ENCODE peak calls at places on chromosomes 11 and 22, in five cellular contexts. T is AG04449, J is heart right ventricle, U is omental fat pad, K is cardiac fibroblast. X is an unnamed sample.

GRCh38 chr11:2413735-2414579 is 13.4 kb downstream of the TSSC4 start:
- DNase-seq in T (no peak), K (no peak), J (no peak), U (no peak), X (no peak)

GRCh38 chr11:114892381-114893197 is 214.3 kb downstream of the NXPE2 start:
- DNase-seq in U (no peak), J (no peak), K (no peak), T (no peak), X (no peak)

GRCh38 chr11:111063711-111064110 is 181.8 kb upstream of the POU2AF2 start:
- DNase-seq in U (no peak), T (no peak), K (peak; percentile 21), J (no peak), X (peak; percentile 28)

GRCh38 chr11:6453152-6453551 is 12.4 kb upstream of the HPX start:
- DNase-seq in K (no peak), J (no peak), U (no peak), T (no peak), X (no peak)

GRCh38 chr22:44678980-44679647 is 22.9 kb upstream of the PRR5 start:
- DNase-seq in K (no peak), T (no peak), J (no peak), U (no peak), X (no peak)

GRCh38 chr11:122360875-122361274 is 244.9 kb upstream of the BLID start:
- DNase-seq in K (no peak), J (no peak), T (no peak), U (no peak), X (no peak)

GRCh38 chr11:26730711-26731460 is 9.0 kb upstream of the SLC5A12 start:
- DNase-seq in U (no peak), T (no peak), K (peak; percentile 10), J (no peak), X (peak; percentile 26)

GRCh38 chr11:121459413-121460041 is 6.8 kb upstream of the SORL1-AS1 start:
- DNase-seq in T (no peak), K (no peak), U (no peak), J (no peak), X (no peak)

GRCh38 chr11:77672276-77672675 is 34.7 kb upstream of the CLNS1A start:
- DNase-seq in T (peak; percentile 89), J (peak; percentile 38), K (peak; percentile 96), U (no peak), X (peak; percentile 97)

GRCh38 chr11:118051136-118051610 is 25.7 kb upstream of the TMPRSS4 start:
- DNase-seq in J (no peak), K (no peak), U (no peak), T (no peak), X (no peak)

GRCh38 chr22:48800886-48801607 is 1026.6 kb downstream of the BRD1 start:
- DNase-seq in K (no peak), J (no peak), U (no peak), T (no peak), X (no peak)

DNA sequence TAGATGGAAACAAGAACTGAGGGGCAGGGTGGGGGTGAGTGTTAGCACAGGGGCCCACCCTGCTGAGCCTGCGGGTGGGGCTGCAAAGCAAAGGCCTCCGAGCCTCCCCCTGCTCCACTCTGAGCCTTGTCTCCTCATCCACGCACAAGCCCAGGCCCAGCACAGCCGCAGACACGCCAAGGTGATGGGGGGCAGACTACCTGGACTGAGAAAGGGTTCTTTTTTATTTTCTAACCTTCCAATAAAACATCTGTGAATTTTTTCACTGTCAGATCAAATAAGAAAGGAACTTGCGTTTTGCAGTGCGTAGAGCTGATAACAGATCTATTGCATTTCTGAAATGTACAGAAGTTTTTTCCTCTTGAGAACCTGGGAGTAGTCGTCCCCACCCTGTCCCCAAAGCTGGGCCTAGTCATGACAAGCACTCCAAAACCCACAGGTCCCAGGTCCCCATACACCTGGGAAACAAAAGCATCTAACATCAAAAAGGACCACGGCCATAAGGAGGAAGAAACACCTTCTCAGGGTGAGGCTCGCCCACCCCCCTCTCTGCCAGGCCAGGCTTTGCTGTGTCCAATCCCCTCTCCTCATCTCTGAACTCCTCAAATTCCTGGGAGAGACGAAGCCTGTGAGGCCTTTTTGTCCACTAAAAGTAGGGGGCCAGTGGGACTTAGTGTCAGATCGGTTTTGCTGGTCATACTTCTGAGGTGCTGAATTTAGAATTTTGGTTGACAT is 22.7 kb upstream of the CD5 start:
- DNase-seq in K (no peak), T (no peak), U (no peak), J (no peak), X (no peak)
- TF ChIP-seq CTCF in K (no peak), T (no peak), U (no peak), J (no peak), X (no peak)

GRCh38 chr11:64920124-64920523 is 3.1 kb upstream of the ATG2A start:
- DNase-seq in T (no peak), U (no peak), J (no peak), K (no peak), X (no peak)
- TF ChIP-seq CTCF in T (no peak), U (no peak), J (no peak), K (no peak), X (no peak)

DNA sequence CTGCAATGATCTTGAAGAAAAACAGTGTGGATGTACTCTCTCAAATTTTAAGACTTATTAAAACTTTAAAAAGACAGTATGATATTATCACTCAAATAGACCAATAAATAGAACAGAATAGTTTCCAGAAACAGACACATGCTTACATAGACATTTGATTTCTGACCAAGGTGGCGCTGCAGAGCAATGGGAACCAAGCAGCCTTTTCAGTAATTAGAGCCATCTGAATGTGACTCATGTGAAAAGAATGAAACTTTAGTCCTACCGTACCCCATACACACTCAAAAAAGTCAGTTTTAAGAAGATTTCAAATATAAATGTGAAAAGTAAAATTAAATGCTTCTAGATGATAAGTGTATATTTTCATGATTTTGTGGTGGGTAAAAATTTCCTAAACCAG is 74.2 kb upstream of the MS4A8 start:
- DNase-seq in J (no peak), U (no peak), K (peak; percentile 16), T (no peak), X (peak; percentile 53)
- TF ChIP-seq CTCF in J (no peak), U (no peak), K (peak; percentile 27), T (no peak), X (peak; percentile 44)

DNA sequence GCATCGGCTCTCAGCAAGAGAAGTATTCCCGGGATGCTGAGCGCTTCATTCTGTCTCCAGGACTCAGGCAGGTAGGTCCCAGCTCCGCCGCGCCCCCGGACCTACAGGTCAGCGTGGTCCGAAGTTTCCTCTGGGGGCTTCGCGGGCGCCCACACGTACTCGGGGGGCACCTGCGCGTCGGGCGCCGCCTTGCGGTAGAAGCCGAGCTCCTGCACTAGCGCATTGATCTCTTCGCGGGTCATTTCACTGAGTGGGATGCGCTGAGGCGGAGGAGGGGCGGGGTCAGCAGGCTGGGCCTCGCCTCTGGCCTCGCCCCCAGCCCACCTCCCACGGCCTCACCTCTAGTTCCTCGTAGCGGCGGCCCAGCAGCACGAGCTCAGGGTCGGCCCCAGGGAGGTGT is 2.5 kb downstream of the SELENOM start:
- DNase-seq in T (no peak), K (no peak), J (peak; percentile 15), U (no peak), X (no peak)
- TF ChIP-seq CTCF in T (peak; percentile 31), K (no peak), J (peak; percentile 34), U (no peak), X (peak; percentile 51)

DNA sequence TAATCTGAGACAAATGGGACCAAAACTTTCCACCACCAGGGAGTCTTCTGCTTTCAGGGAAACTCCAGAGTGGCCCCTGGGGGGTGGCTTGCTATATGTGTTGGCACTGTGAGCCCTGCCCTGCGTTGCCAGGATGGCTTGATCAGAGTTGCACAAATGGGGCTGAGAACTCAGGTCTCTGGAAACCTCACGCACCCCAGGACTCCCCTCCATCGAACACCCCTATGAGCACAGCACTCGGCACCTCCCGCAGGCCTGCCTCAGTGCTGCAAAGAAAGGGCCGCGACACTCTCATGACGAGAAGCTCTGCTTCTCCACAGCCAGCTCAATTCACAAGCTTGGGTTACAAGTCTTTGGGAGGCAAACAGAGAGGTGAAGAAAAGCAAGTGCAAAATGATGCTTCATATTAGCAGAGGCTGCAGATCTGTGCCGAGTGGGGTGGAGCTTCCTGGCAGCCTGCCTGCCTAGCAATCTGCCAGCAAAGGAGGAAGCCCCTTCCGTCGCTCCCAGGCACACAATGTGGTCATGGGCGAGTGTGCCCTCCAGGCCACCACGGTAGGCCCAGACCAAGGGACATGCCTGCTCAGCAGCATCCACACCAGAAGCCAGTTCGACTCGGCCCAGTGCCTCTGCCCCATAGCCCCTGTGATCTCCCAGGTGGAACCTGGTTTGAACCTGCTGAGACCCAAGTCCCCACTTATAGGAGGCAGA is 55.7 kb downstream of the MYH9 start:
- DNase-seq in J (peak; percentile 76), K (peak; percentile 63), T (no peak), U (no peak), X (peak; percentile 67)
- TF ChIP-seq CTCF in J (no peak), K (no peak), T (no peak), U (no peak), X (no peak)

GRCh38 chr11:94876645-94877445 is 96.5 kb downstream of the CWC15 start:
- DNase-seq in K (peak; percentile 97), T (peak; percentile 87), U (peak; percentile 30), J (peak; percentile 84), X (peak; percentile 99)
- TF ChIP-seq CTCF in K (no peak), T (peak; percentile 31), U (no peak), J (peak; percentile 47), X (peak; percentile 50)

GRCh38 chr11:8167796-8168195 is 1.0 kb downstream of the RIC3 start:
- DNase-seq in J (no peak), U (no peak), K (peak; percentile 8), T (no peak), X (peak; percentile 36)

GRCh38 chr11:8168485-8169257 is at the start of gene RIC3:
- DNase-seq in J (peak; percentile 16), U (no peak), T (no peak), K (no peak), X (no peak)
- TF ChIP-seq CTCF in J (no peak), U (no peak), T (no peak), K (no peak), X (no peak)

GRCh38 chr11:59918987-59919589 is 19.1 kb upstream of the OOSP1 start:
- DNase-seq in U (no peak), K (peak; percentile 55), T (no peak), J (no peak), X (peak; percentile 65)
- TF ChIP-seq CTCF in U (no peak), K (peak; percentile 65), T (no peak), J (peak; percentile 35), X (peak; percentile 65)

DNA sequence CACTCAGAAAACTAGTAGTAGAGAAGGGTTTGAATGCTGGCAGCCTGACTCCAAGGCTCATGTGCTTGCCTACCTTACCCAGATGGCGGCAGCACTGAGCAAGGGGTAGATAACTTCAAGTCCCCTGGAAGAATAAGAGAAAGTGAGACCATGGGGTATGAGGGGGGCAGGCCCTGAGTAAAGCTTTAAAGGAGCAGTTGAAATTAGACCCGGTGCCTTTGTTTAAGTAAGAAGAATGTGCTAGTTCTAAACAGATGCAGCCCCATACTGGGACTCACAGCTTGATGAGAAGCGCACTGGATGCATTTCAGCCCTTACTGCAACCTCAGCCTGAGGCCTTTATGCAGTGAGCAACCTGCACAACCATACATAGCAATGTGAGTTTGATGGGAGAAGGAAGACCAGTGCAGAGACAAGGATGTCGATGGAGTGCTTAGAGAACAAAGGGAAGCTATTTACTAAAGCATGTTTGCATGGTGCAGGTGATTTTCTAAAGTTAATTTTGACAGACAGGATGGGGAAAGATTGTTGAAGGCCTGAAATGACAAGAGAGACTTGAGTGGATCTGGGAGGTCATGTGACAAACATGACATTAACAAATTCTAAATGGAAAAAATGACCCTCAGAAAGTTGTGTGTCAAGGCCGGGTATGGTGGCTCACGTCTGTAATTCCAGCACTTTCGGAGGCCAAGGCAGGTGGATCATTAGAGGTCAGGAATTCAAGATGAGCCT is 27.1 kb upstream of the TMA7B start:
- DNase-seq in K (peak; percentile 26), U (no peak), J (no peak), T (no peak), X (peak; percentile 59)
- TF ChIP-seq CTCF in K (peak; percentile 71), U (no peak), J (peak; percentile 53), T (peak; percentile 46), X (peak; percentile 83)

GRCh38 chr22:17084554-17085276 is at the start of gene IL17RA:
- DNase-seq in K (peak; percentile 90), T (no peak), U (peak; percentile 48), J (peak; percentile 93), X (peak; percentile 88)
- TF ChIP-seq CTCF in K (no peak), T (no peak), U (no peak), J (no peak), X (no peak)

X was measured in choroid plexus epithelial cell.